ENCODE peak calls at places on chromosomes 11 and 22, in five cellular contexts. O is GM23248, U is A549, H is fibroblast of lung, S is thoracic aorta. J is an unnamed sample.

GRCh38 chr22:38236786-38237185 is 35.0 kb downstream of the MAFF start:
- DNase-seq in O (no peak), U (no peak), H (no peak), S (no peak), J (no peak)

GRCh38 chr11:118915396-118915795 is 10.3 kb downstream of the BCL9L start:
- DNase-seq in O (no peak), U (no peak), H (no peak), S (no peak), J (no peak)

GRCh38 chr11:6067502-6067901 is 36.9 kb upstream of the OR56A1 start:
- DNase-seq in O (no peak), U (no peak), H (no peak), S (no peak), J (no peak)

GRCh38 chr22:19121631-19122142 is 525 bp downstream of the DGCR2 start:
- DNase-seq in O (peak; percentile 68), U (peak; percentile 19), H (peak; percentile 44), S (no peak), J (peak; percentile 43)

GRCh38 chr11:62556102-62556871 is 9.7 kb upstream of the AHNAK start:
- DNase-seq in O (peak; percentile 99), U (peak; percentile 95), H (peak; percentile 92), S (peak; percentile 88), J (peak; percentile 59)

GRCh38 chr11:68325894-68326220 is 13.5 kb downstream of the LRP5 start:
- DNase-seq in O (no peak), U (no peak), H (no peak), S (no peak), J (no peak)

GRCh38 chr11:45021692-45022130 is 71.0 kb upstream of the TP53I11 start:
- DNase-seq in O (peak; percentile 95), U (no peak), H (peak; percentile 69), S (peak; percentile 23), J (no peak)

GRCh38 chr11:110112457-110112856 is 19.3 kb downstream of the ZC3H12C start:
- DNase-seq in O (no peak), U (no peak), H (no peak), S (no peak), J (no peak)

GRCh38 chr11:69437001-69437875 is 44.2 kb upstream of the LINC01488 start:
- DNase-seq in O (no peak), U (peak; percentile 73), H (peak; percentile 74), S (no peak), J (no peak)

GRCh38 chr22:29328566-29329500 is 13.3 kb upstream of the RASL10A start:
- DNase-seq in O (peak; percentile 25), U (no peak), H (peak; percentile 53), S (no peak), J (no peak)

GRCh38 chr22:26806445-26807170 is 149.2 kb downstream of the MIAT start:
- DNase-seq in O (no peak), U (no peak), H (no peak), S (no peak), J (no peak)

GRCh38 chr11:3123761-3124733 is 41.1 kb downstream of the OSBPL5 start:
- DNase-seq in O (peak; percentile 99), U (peak; percentile 70), H (peak; percentile 95), S (peak; percentile 89), J (no peak)

GRCh38 chr11:77093987-77094840 is 8.4 kb upstream of the OMP start:
- DNase-seq in O (no peak), U (no peak), H (no peak), S (no peak), J (no peak)

GRCh38 chr11:1825039-1825740 is 9.6 kb upstream of the SYT8 start:
- DNase-seq in O (no peak), U (peak; percentile 70), H (no peak), S (no peak), J (no peak)

GRCh38 chr11:69644071-69644961 is 3.4 kb downstream of the CCND1 start:
- DNase-seq in O (peak; percentile 93), U (peak; percentile 79), H (peak; percentile 94), S (no peak), J (no peak)

GRCh38 chr11:46520971-46521745 is 72.7 kb downstream of the AMBRA1 start:
- DNase-seq in O (peak; percentile 56), U (no peak), H (peak; percentile 87), S (no peak), J (no peak)

GRCh38 chr11:68159161-68159560 is 38.0 kb upstream of the CHKA start:
- DNase-seq in O (no peak), U (no peak), H (no peak), S (no peak), J (no peak)

GRCh38 chr11:2776351-2777061 is 76.7 kb upstream of the KCNQ1OT1 start:
- DNase-seq in O (no peak), U (no peak), H (no peak), S (no peak), J (peak; percentile 5)

GRCh38 chr11:7512525-7513209 is 1.1 kb upstream of the PPFIBP2 start:
- DNase-seq in O (peak; percentile 76), U (no peak), H (no peak), S (peak; percentile 40), J (no peak)

GRCh38 chr11:118176400-118177134 is at the start of gene SCN2B:
- DNase-seq in O (no peak), U (no peak), H (peak; percentile 15), S (no peak), J (no peak)

GRCh38 chr22:26464312-26464711 is 19.3 kb downstream of the HPS4 start:
- DNase-seq in O (peak; percentile 34), U (no peak), H (no peak), S (no peak), J (no peak)

GRCh38 chr11:9884601-9885000 is 220.7 kb downstream of the SWAP70 start:
- DNase-seq in O (no peak), U (no peak), H (no peak), S (no peak), J (no peak)

GRCh38 chr11:124069429-124070401 is 28.6 kb upstream of the OR10G7 start:
- DNase-seq in O (peak; percentile 78), U (peak; percentile 53), H (peak; percentile 54), S (no peak), J (no peak)

GRCh38 chr11:11243790-11244469 is 109.1 kb downstream of the CSNK2A3 start:
- DNase-seq in O (peak; percentile 51), U (no peak), H (no peak), S (no peak), J (peak; percentile 26)

GRCh38 chr11:45321669-45322068 is 35.5 kb upstream of the SYT13 start:
- DNase-seq in O (no peak), U (no peak), H (no peak), S (no peak), J (no peak)

GRCh38 chr11:114501901-114502300 is 57.8 kb downstream of the NXPE1 start:
- DNase-seq in O (peak; percentile 49), U (no peak), H (no peak), S (no peak), J (no peak)

DNA sequence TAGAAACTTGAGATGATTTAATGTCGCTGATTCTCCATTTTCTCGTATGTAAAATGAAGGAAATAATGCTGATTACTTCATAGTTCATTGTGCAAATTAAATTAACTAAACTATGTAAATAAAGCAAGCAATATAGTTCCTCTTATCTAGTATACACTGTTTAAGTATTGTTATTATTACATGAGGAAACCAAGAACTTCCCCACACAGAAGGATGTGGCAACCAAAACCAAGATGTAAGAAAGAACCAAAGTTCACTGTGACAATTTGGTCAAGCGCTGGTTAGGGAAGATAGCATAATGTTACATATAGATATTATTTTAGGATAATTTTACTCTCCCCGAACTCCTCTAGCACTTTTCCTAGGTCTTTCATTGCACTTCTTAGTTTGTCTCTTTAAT is 103.2 kb downstream of the XKR3 start:
- DNase-seq in O (no peak), U (no peak), H (no peak), S (no peak), J (no peak)
- H3K9me3 ChIP-seq in O (no peaks in the 10 kb centered on the region), U (no peaks in the 10 kb centered on the region), H (no peaks in the 10 kb centered on the region), S (no peaks in the 10 kb centered on the region), J (no peaks in the 10 kb centered on the region)

GRCh38 chr11:125304111-125304639 is 139.6 kb downstream of the PKNOX2 start:
- DNase-seq in O (no peak), U (no peak), H (no peak), S (no peak), J (no peak)

GRCh38 chr11:125301301-125301700 is 136.8 kb downstream of the PKNOX2 start:
- DNase-seq in O (no peak), U (no peak), H (no peak), S (no peak), J (no peak)

GRCh38 chr11:125305346-125305745 is 140.8 kb downstream of the PKNOX2 start:
- DNase-seq in O (no peak), U (no peak), H (no peak), S (no peak), J (no peak)

GRCh38 chr11:125304876-125305275 is 140.3 kb downstream of the PKNOX2 start:
- DNase-seq in O (no peak), U (no peak), H (no peak), S (no peak), J (no peak)

GRCh38 chr11:125303186-125303585 is 138.6 kb downstream of the PKNOX2 start:
- DNase-seq in O (no peak), U (no peak), H (no peak), S (no peak), J (no peak)
- H3K9me3 ChIP-seq in O (no peaks in the 10 kb centered on the region), U (no peaks in the 10 kb centered on the region), H (no peaks in the 10 kb centered on the region), S (no peaks in the 10 kb centered on the region), J (no peaks in the 10 kb centered on the region)

DNA sequence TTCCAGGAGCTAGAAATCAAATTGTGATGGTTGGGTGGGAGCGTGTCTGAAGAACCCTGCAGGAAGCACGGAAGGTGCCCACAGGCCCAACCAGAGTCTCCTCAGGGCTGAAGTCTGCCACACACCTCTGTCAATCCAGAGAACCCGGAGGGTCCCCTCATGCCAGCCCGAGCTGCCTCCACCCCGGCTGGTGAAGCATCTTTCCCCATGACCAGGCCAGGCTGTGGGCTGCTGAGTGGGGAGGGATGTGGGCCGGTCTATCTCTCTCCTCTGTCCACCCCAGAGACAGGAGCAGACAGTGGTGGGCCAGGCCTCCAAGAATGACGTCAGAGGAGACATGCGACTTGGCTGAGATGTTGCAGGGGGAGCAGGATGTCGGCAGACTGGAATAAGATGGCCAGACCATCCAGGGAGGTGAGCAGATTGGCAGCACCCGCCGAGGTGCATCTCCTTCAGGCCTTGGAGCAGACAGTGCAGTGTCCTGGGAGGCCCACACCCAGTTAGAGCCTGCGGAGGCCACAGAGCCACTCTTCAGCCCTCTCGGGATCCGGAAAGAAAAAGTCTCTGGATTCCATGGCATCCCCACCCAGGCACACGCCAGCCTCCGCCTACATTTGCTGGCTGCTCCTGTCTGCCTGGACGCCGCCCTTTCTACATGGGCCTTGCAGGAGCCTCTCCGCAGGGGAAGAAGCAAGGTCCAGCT is 1524.9 kb downstream of the BRD1 start:
- DNase-seq in O (no peak), U (no peak), H (no peak), S (no peak), J (no peak)
- H3K9me3 ChIP-seq in O (no peaks in the 10 kb centered on the region), U (no peaks in the 10 kb centered on the region), H (no peaks in the 10 kb centered on the region), S (no peaks in the 10 kb centered on the region), J (no peaks in the 10 kb centered on the region)

DNA sequence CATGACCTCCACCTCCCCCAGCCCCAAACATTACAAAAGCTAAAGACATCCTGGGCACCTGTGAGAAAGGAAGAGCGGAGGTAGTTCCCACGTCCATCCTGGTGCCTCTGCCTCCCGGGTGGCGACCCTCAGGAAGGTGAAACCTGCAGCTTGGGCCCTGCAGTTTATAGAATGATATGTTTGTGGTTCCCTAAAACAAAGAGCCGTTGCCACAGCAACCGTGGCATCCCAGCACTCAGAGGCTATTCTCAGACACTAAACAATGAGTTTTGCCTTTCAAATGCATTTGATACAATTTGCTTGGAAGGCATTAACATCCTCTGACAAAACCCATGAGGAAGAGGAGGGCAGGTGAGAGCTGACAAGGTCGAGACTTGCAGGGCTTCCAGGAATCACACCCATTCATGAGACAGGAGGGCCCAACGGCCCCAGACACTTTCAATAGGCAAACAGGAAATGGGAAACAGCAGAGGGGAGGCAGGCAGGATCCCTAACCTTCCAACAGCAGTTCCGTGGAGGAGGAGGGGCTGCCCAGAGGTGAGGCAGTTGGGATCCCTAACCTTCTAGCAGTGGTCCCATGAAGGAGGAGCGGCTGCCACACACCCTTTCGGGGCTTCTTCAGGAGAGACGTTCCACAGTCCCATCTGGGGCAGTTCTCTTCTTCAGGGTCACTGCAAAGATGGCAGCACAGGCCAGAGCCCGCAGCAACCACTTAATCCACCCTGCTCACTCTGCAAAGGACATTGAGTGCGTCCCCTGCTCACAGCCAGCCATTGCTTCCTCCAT is 379.2 kb downstream of the SHANK2 start:
- DNase-seq in O (no peak), U (no peak), H (no peak), S (no peak), J (no peak)
- H3K9me3 ChIP-seq in O (no peaks in the 10 kb centered on the region), U (no peaks in the 10 kb centered on the region), H (no peaks in the 10 kb centered on the region), S (no peaks in the 10 kb centered on the region), J (no peaks in the 10 kb centered on the region)